ENCODE peak calls at places on chromosomes 13 and 19, in four cellular contexts. D is brain microvascular endothelial cell, H is fibroblast of lung, U is psoas muscle. F is an unnamed sample.

GRCh38 chr13:97240789-97241734 is 18.9 kb downstream of the MBNL2 start:
- DNase-seq in H (no peak), D (no peak), U (no peak), F (no peak)

GRCh38 chr19:54096642-54097106 is 3.9 kb downstream of the OSCAR start:
- DNase-seq in H (peak; percentile 41), U (no peak), D (no peak), F (no peak)

GRCh38 chr19:33100894-33101644 is 20.1 kb downstream of the GPATCH1 start:
- DNase-seq in H (no peak), D (no peak), U (no peak), F (no peak)

GRCh38 chr19:18340990-18341868 is 831 bp downstream of the PGPEP1 start:
- DNase-seq in U (peak; percentile 69), H (no peak), D (no peak), F (peak; percentile 73)

GRCh38 chr13:82571653-82572052 is 1310.6 kb downstream of the SLITRK1 start:
- DNase-seq in D (no peak), H (no peak), U (no peak), F (no peak)

GRCh38 chr19:51366999-51367564 is 894 bp upstream of the ETFB start:
- DNase-seq in U (peak; percentile 42), D (no peak), H (no peak), F (peak; percentile 70)

GRCh38 chr13:33611016-33611805 is 206.7 kb upstream of the RFC3 start:
- DNase-seq in D (peak; percentile 53), H (peak; percentile 88), U (peak; percentile 67), F (no peak)

GRCh38 chr19:20154636-20155035 is 12.4 kb upstream of the ZNF486 start:
- DNase-seq in U (no peak), H (no peak), D (no peak), F (no peak)

GRCh38 chr13:113548171-113548641 is 36.3 kb upstream of the TFDP1 start:
- DNase-seq in U (no peak), D (no peak), H (no peak), F (peak; percentile 38)

GRCh38 chr13:98141938-98142426 is 912 bp upstream of the FARP1 start:
- DNase-seq in U (peak; percentile 22), H (no peak), D (no peak), F (peak; percentile 58)

GRCh38 chr13:100387416-100387815 is 201.2 kb downstream of the GGACT start:
- DNase-seq in U (no peak), D (no peak), H (no peak), F (no peak)

GRCh38 chr13:30829788-30830637 is 76.1 kb upstream of the MEDAG start:
- DNase-seq in H (no peak), D (no peak), U (no peak), F (no peak)

GRCh38 chr13:38641164-38641948 is 45.5 kb upstream of the FREM2 start:
- DNase-seq in H (no peak), D (no peak), U (no peak), F (no peak)

GRCh38 chr13:46648166-46648607 is 95.2 kb downstream of the LRCH1 start:
- DNase-seq in D (no peak), H (peak; percentile 54), U (no peak), F (no peak)

GRCh38 chr13:90553167-90553566 is 794.3 kb upstream of the MIR17HG start:
- DNase-seq in U (no peak), D (no peak), H (no peak), F (no peak)

GRCh38 chr19:19256072-19256969 is 16.8 kb downstream of the TM6SF2 start:
- DNase-seq in U (no peak), H (no peak), D (no peak), F (no peak)

GRCh38 chr19:40322951-40323615 is 25.1 kb downstream of the C19orf47 start:
- DNase-seq in D (peak; percentile 25), H (no peak), U (no peak), F (no peak)

GRCh38 chr13:33639640-33640080 is 178.3 kb upstream of the RFC3 start:
- DNase-seq in D (no peak), H (no peak), U (no peak), F (no peak)

GRCh38 chr13:31556376-31556775 is 182.9 kb upstream of the RXFP2 start:
- DNase-seq in D (peak; percentile 90), H (no peak), U (no peak), F (no peak)

GRCh38 chr13:20231839-20232555 is at the start of gene GJB6:
- DNase-seq in D (no peak), H (no peak), U (no peak), F (no peak)

GRCh38 chr19:16435238-16435911 is 36.4 kb downstream of the EPS15L1 start:
- DNase-seq in D (peak; percentile 99), H (peak; percentile 92), U (peak; percentile 67), F (no peak)

GRCh38 chr13:41005709-41006108 is 13.4 kb downstream of the ELF1 start:
- DNase-seq in U (no peak), D (no peak), H (no peak), F (no peak)

GRCh38 chr19:676343-677105 is at the start of gene FSTL3:
- DNase-seq in D (peak; percentile 25), U (peak; percentile 58), H (peak; percentile 34), F (no peak)

GRCh38 chr13:112885782-112886268 is 83.2 kb upstream of the MCF2L start:
- DNase-seq in H (peak; percentile 87), D (peak; percentile 76), U (peak; percentile 74), F (peak; percentile 83)

GRCh38 chr13:43269037-43269476 is 245.7 kb downstream of the DNAJC15 start:
- DNase-seq in U (no peak), H (peak; percentile 98), D (peak; percentile 88), F (no peak)

GRCh38 chr13:47397739-47398138 is 500.9 kb upstream of the HTR2A start:
- DNase-seq in H (peak; percentile 39), D (peak; percentile 51), U (no peak), F (no peak)

GRCh38 chr13:44142911-44143665 is 230.5 kb upstream of the SERP2 start:
- DNase-seq in H (no peak), D (peak; percentile 80), U (no peak), F (no peak)

GRCh38 chr13:67134322-67135129 is 95.6 kb downstream of the PCDH9 start:
- DNase-seq in D (peak; percentile 9), U (no peak), H (peak; percentile 50), F (no peak)

GRCh38 chr13:57629391-57629804 is 2.1 kb upstream of the PCDH17 start:
- DNase-seq in U (no peak), H (peak; percentile 40), D (no peak), F (no peak)

GRCh38 chr19:11594084-11594483 is 3.2 kb upstream of the ZNF627 start:
- DNase-seq in D (no peak), U (no peak), H (no peak), F (no peak)

GRCh38 chr19:58387338-58388174 is 487 bp downstream of the RPS5 start:
- DNase-seq in D (no peak), H (no peak), U (no peak), F (no peak)
- TF ChIP-seq CTCF in D (peak; percentile 3), H (no peak), U (no peak), F (no peak)

GRCh38 chr19:5952193-5953033 is 25.5 kb downstream of the RANBP3 start:
- DNase-seq in U (no peak), H (no peak), D (no peak), F (peak; percentile 39)
- H3K27ac ChIP-seq in U (no peak overlapping the region), H (peak overlapping the region; percentile 79), D (no peak overlapping the region), F (peak overlapping the region; percentile 61)

GRCh38 chr19:22532388-22533310 is 101.5 kb upstream of the ZNF492 start:
- DNase-seq in H (no peak), U (peak; percentile 31), D (no peak), F (peak; percentile 68)
- H3K4me3 ChIP-seq in H (no peak overlapping the region), U (peak overlapping the region; percentile 34), D (no peak overlapping the region), F (peak overlapping the region; percentile 22)

DNA sequence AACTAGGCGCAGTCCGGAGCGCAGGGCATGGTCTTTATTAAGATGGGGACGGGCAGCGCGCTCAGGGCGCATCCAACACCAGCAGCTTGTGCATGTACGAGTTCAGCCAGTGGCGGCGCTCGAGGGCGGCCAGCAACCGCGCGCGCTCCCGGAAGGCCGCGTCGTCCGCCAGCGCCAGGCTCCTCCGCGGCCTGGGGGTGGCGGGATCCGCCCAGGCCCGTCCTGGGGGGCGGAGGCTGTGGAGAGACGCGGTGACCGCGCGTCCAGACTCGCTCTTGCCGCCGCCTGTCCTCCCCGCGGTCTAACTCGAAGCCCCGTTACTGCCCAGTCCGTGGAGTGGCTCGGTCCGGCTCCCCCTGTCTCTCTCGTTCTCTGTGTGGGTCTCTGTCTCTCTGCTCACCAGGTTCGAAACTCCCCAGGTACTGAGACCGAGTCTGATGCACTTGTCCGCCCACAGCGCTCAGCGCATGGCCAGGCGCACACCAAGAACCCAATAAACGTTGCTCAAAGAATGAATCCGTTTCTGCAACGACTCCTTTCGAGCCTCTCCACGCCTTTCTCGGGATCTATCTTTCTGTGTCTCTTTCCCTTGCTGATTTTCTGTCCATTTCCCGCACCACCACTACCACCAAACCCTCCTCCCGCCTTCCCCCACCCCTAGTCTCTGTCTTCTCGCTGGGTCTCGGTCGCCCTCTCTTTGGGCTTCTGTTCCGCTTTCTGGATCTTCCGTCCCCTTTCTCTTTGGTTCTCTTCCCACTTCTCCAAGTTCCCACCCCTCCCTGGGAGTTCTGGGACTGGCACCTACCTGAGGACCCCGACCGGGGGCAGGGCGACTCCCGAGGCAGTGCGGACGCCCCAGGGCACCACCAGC is 599 bp downstream of the PTH2 start:
- DNase-seq in D (no peak), U (peak; percentile 56), H (peak; percentile 20), F (no peak)
- TF ChIP-seq CTCF in D (peak; percentile 32), U (peak; percentile 42), H (no peak), F (peak; percentile 40)

GRCh38 chr19:45848922-45849321 is 14.0 kb downstream of the SYMPK start:
- DNase-seq in D (no peak), H (no peak), U (no peak), F (no peak)
- H3K27ac ChIP-seq in D (no peak overlapping the region), H (no peak overlapping the region), U (no peak overlapping the region), F (no peak overlapping the region)

GRCh38 chr13:92805766-92806165 is 420.8 kb upstream of the GPC6 start:
- DNase-seq in D (no peak), U (no peak), H (no peak), F (no peak)
- H3K4me3 ChIP-seq in D (no peak overlapping the region), U (peak overlapping the region; percentile 36), H (peak overlapping the region; percentile 11), F (peak overlapping the region; percentile 45)

GRCh38 chr19:2089001-2089711 is 7.0 kb downstream of the MOB3A start:
- DNase-seq in H (no peak), U (no peak), D (peak; percentile 49), F (no peak)
- TF ChIP-seq CTCF in H (no peak), U (no peak), D (no peak), F (no peak)

F was measured in lower lobe of right lung.